ENCODE peak calls at places on chromosomes 11 and 22, in eight cellular contexts. L is NCI-H2029 treated with DMSO at 0.1 percent for 48 hours; W is stimulated activated CD4-positive, alpha-beta T cell treated with anti-CD3 and anti-CD28 coated beads, Interleukin-1b, Interleukin-23, amount 100 ng/mL, for 1 hour; M is activated T-cell treated with anti-CD3 and anti-CD28 coated beads, Interleukin-2, amount 50 U/mL, for 1 hour; E is caudate nucleus; S is HT1080; C is fibroblast of pulmonary artery; Z is cardiac muscle cell. G is an unnamed sample.

GRCh38 chr11:128525411-128526243 is 61.7 kb downstream of the ETS1 start:
- DNase-seq in Z (no peak), S (peak), M (no peak), L (no peak), E (no peak), W (no peak), C (no peak), G (peak)

GRCh38 chr11:82796970-82797594 is 63.4 kb upstream of the FAM181B start:
- DNase-seq in S (no peak), M (no peak), W (no peak), C (no peak), E (peak), L (no peak), Z (peak), G (no peak)

GRCh38 chr22:25509391-25509791 is 55.1 kb upstream of the GRK3 start:
- DNase-seq in M (no peak), E (no peak), Z (no peak), C (peak), L (no peak), S (no peak), W (no peak), G (no peak)

GRCh38 chr11:77206264-77207018 is 78.4 kb downstream of the MYO7A start:
- DNase-seq in M (peak), W (no peak), Z (no peak), C (no peak), S (no peak), L (no peak), E (no peak), G (no peak)

GRCh38 chr11:119450590-119450989 is 27.6 kb upstream of the THY1 start:
- DNase-seq in Z (no peak), S (no peak), L (no peak), E (no peak), C (no peak), M (no peak), W (no peak), G (no peak)

GRCh38 chr11:60762851-60763691 is 6.4 kb downstream of the MS4A15 start:
- DNase-seq in Z (peak), M (no peak), C (no peak), E (no peak), L (peak), S (no peak), W (no peak), G (no peak)

GRCh38 chr11:118928870-118929495 is 3.3 kb upstream of the BCL9L start:
- DNase-seq in L (no peak), E (peak), C (peak), M (no peak), Z (peak), W (no peak), S (peak), G (no peak)

GRCh38 chr11:112266410-112266778 is 5.7 kb upstream of the PLET1 start:
- DNase-seq in L (no peak), C (no peak), E (no peak), M (no peak), S (no peak), Z (no peak), W (no peak), G (no peak)

GRCh38 chr22:31646186-31647019 is 15.6 kb downstream of the PISD start:
- DNase-seq in S (peak), E (no peak), M (no peak), L (no peak), W (no peak), Z (no peak), C (peak), G (peak)

GRCh38 chr11:3129591-3130268 is 35.4 kb downstream of the OSBPL5 start:
- DNase-seq in C (no peak), E (no peak), M (no peak), S (no peak), W (no peak), Z (no peak), L (no peak), G (no peak)

GRCh38 chr11:103803062-103803461 is 233.4 kb upstream of the DDI1 start:
- DNase-seq in M (no peak), Z (no peak), W (no peak), S (peak), C (peak), L (no peak), E (no peak), G (peak)

GRCh38 chr11:96052921-96053631 is 129.2 kb upstream of the MTMR2 start:
- DNase-seq in E (no peak), M (no peak), W (no peak), L (no peak), Z (no peak), S (peak), C (peak), G (peak)

GRCh38 chr11:46343520-46343919 is 3.7 kb upstream of the DGKZ start:
- DNase-seq in E (no peak), C (no peak), S (no peak), M (no peak), Z (no peak), L (no peak), W (no peak), G (no peak)

GRCh38 chr22:31344369-31345330 is 1.5 kb downstream of the PATZ1 start:
- DNase-seq in L (no peak), M (peak), Z (peak), W (no peak), E (no peak), C (peak), S (no peak), G (peak)

GRCh38 chr11:57634311-57634710 is 15.4 kb downstream of the YPEL4 start:
- DNase-seq in S (no peak), M (no peak), Z (no peak), C (no peak), W (no peak), L (no peak), E (no peak), G (no peak)

GRCh38 chr11:2419638-2420501 is 19.3 kb downstream of the TSSC4 start:
- DNase-seq in M (peak), E (peak), S (peak), L (peak), W (no peak), Z (peak), C (peak), G (peak)

GRCh38 chr11:31655483-31655882 is 145.9 kb downstream of the ELP4 start:
- DNase-seq in Z (no peak), M (no peak), L (no peak), C (peak), E (no peak), W (no peak), S (peak), G (peak)

GRCh38 chr11:75639752-75640151 is 29.1 kb downstream of the MAP6 start:
- DNase-seq in M (no peak), S (peak), Z (peak), L (peak), W (no peak), C (peak), E (peak), G (peak)

GRCh38 chr22:30743257-30744020 is 48.8 kb downstream of the OSBP2 start:
- DNase-seq in Z (no peak), M (no peak), L (no peak), S (no peak), E (no peak), W (no peak), C (no peak), G (no peak)

GRCh38 chr22:26169312-26170111 is at the start of gene SEZ6L:
- DNase-seq in W (no peak), Z (peak), E (no peak), L (no peak), M (no peak), S (no peak), C (no peak), G (no peak)

GRCh38 chr22:45544588-45545170 is 42.0 kb downstream of the FBLN1 start:
- DNase-seq in W (no peak), L (no peak), E (no peak), M (no peak), S (no peak), Z (no peak), C (peak), G (no peak)

GRCh38 chr11:127943763-127944162 is 643.6 kb downstream of the ETS1 start:
- DNase-seq in L (no peak), S (no peak), M (no peak), W (no peak), Z (no peak), C (no peak), E (no peak), G (no peak)

GRCh38 chr11:37372667-37373066 is 774.6 kb upstream of the RAG2 start:
- DNase-seq in C (no peak), W (no peak), S (no peak), Z (no peak), L (no peak), E (no peak), M (no peak), G (no peak)

GRCh38 chr11:2587132-2587930 is 112.5 kb downstream of the KCNQ1OT1 start:
- DNase-seq in W (no peak), S (no peak), C (no peak), L (no peak), E (no peak), M (peak), Z (no peak), G (no peak)

GRCh38 chr22:19823638-19824196 is 31.0 kb downstream of the GNB1L start:
- DNase-seq in C (no peak), W (no peak), Z (no peak), E (no peak), L (no peak), S (no peak), M (no peak), G (no peak)

GRCh38 chr11:3710485-3711259 is 39.5 kb upstream of the CHRNA10 start:
- DNase-seq in Z (no peak), W (no peak), S (peak), M (no peak), E (no peak), L (no peak), C (no peak), G (no peak)

G was measured in brain microvascular endothelial cell.